ENCODE peak calls at places on chromosomes 2 and 18, in eight cellular contexts. One of them, this sample, is unnamed.
A peak's percentile ranks its signal among the peaks of the same experiment; 100 is the strongest.

GRCh38 chr2:23658466-23658942 is 268.4 kb downstream of the ATAD2B start:
- DNase-seq in foreskin keratinocyte: no peak
- DNase-seq in IMR-90: peak; percentile 17
- DNase-seq in mesothelial cell of epicardium: no peak
- DNase-seq in fibroblast of mammary gland: peak; percentile 54
- DNase-seq in heart left ventricle: peak; percentile 62
- DNase-seq in cardiac muscle cell: peak; percentile 32
- DNase-seq in HCT116: no peak
- DNase-seq in this sample: no peak

GRCh38 chr2:230706053-230706498 is 6.6 kb upstream of the CAB39 start:
- DNase-seq in IMR-90: no peak
- DNase-seq in foreskin keratinocyte: no peak
- DNase-seq in mesothelial cell of epicardium: no peak
- DNase-seq in heart left ventricle: no peak
- DNase-seq in cardiac muscle cell: no peak
- DNase-seq in fibroblast of mammary gland: no peak
- DNase-seq in HCT116: no peak
- DNase-seq in this sample: no peak

GRCh38 chr2:166825914-166826313 is 62.4 kb upstream of the XIRP2 start:
- DNase-seq in foreskin keratinocyte: no peak
- DNase-seq in mesothelial cell of epicardium: no peak
- DNase-seq in fibroblast of mammary gland: no peak
- DNase-seq in HCT116: no peak
- DNase-seq in heart left ventricle: no peak
- DNase-seq in cardiac muscle cell: no peak
- DNase-seq in IMR-90: no peak
- DNase-seq in this sample: no peak

GRCh38 chr2:95310211-95310610 is 13.1 kb downstream of the KCNIP3 start:
- DNase-seq in cardiac muscle cell: no peak
- DNase-seq in mesothelial cell of epicardium: no peak
- DNase-seq in heart left ventricle: no peak
- DNase-seq in fibroblast of mammary gland: no peak
- DNase-seq in foreskin keratinocyte: no peak
- DNase-seq in IMR-90: no peak
- DNase-seq in HCT116: no peak
- DNase-seq in this sample: no peak

GRCh38 chr2:86003967-86004366 is 101.7 kb downstream of the POLR1A start:
- DNase-seq in foreskin keratinocyte: no peak
- DNase-seq in IMR-90: no peak
- DNase-seq in fibroblast of mammary gland: no peak
- DNase-seq in heart left ventricle: no peak
- DNase-seq in mesothelial cell of epicardium: no peak
- DNase-seq in HCT116: no peak
- DNase-seq in cardiac muscle cell: no peak
- DNase-seq in this sample: peak; percentile 24

GRCh38 chr2:239181074-239181581 is 219.7 kb downstream of the HDAC4 start:
- DNase-seq in HCT116: no peak
- DNase-seq in foreskin keratinocyte: no peak
- DNase-seq in mesothelial cell of epicardium: peak; percentile 12
- DNase-seq in heart left ventricle: peak; percentile 17
- DNase-seq in IMR-90: no peak
- DNase-seq in cardiac muscle cell: no peak
- DNase-seq in fibroblast of mammary gland: no peak
- DNase-seq in this sample: no peak

GRCh38 chr2:113124181-113124961 is 3.0 kb upstream of the IL1RN start:
- DNase-seq in cardiac muscle cell: peak; percentile 52
- DNase-seq in mesothelial cell of epicardium: no peak
- DNase-seq in IMR-90: peak; percentile 17
- DNase-seq in heart left ventricle: no peak
- DNase-seq in fibroblast of mammary gland: peak; percentile 53
- DNase-seq in foreskin keratinocyte: no peak
- DNase-seq in HCT116: no peak
- DNase-seq in this sample: no peak

GRCh38 chr2:119260636-119261497 is 37.2 kb downstream of the STEAP3 start:
- DNase-seq in foreskin keratinocyte: no peak
- DNase-seq in fibroblast of mammary gland: no peak
- DNase-seq in HCT116: no peak
- DNase-seq in IMR-90: peak; percentile 12
- DNase-seq in cardiac muscle cell: peak; percentile 41
- DNase-seq in mesothelial cell of epicardium: no peak
- DNase-seq in heart left ventricle: no peak
- DNase-seq in this sample: no peak

GRCh38 chr2:71965530-71965929 is 182.1 kb downstream of the CYP26B1 start:
- DNase-seq in cardiac muscle cell: peak; percentile 32
- DNase-seq in HCT116: no peak
- DNase-seq in heart left ventricle: no peak
- DNase-seq in fibroblast of mammary gland: no peak
- DNase-seq in IMR-90: no peak
- DNase-seq in mesothelial cell of epicardium: no peak
- DNase-seq in foreskin keratinocyte: no peak
- DNase-seq in this sample: no peak

GRCh38 chr2:225038076-225038571 is 4.1 kb downstream of the DOCK10 start:
- DNase-seq in heart left ventricle: no peak
- DNase-seq in IMR-90: no peak
- DNase-seq in mesothelial cell of epicardium: no peak
- DNase-seq in fibroblast of mammary gland: no peak
- DNase-seq in HCT116: no peak
- DNase-seq in foreskin keratinocyte: no peak
- DNase-seq in cardiac muscle cell: no peak
- DNase-seq in this sample: no peak

GRCh38 chr2:225041210-225041870 is 928 bp downstream of the DOCK10 start:
- DNase-seq in IMR-90: peak; percentile 62
- DNase-seq in mesothelial cell of epicardium: no peak
- DNase-seq in foreskin keratinocyte: no peak
- DNase-seq in cardiac muscle cell: peak; percentile 64
- DNase-seq in fibroblast of mammary gland: peak; percentile 52
- DNase-seq in heart left ventricle: no peak
- DNase-seq in HCT116: no peak
- DNase-seq in this sample: no peak

GRCh38 chr2:225042800-225043167 is 516 bp upstream of the DOCK10 start:
- DNase-seq in fibroblast of mammary gland: peak; percentile 16
- DNase-seq in HCT116: no peak
- DNase-seq in foreskin keratinocyte: no peak
- DNase-seq in heart left ventricle: no peak
- DNase-seq in cardiac muscle cell: no peak
- DNase-seq in mesothelial cell of epicardium: no peak
- DNase-seq in IMR-90: no peak
- DNase-seq in this sample: no peak

GRCh38 chr2:225040862-225041209 is 1.4 kb downstream of the DOCK10 start:
- DNase-seq in heart left ventricle: no peak
- DNase-seq in mesothelial cell of epicardium: no peak
- DNase-seq in foreskin keratinocyte: no peak
- DNase-seq in fibroblast of mammary gland: peak; percentile 33
- DNase-seq in HCT116: no peak
- DNase-seq in cardiac muscle cell: no peak
- DNase-seq in IMR-90: peak; percentile 9
- DNase-seq in this sample: no peak

DNA sequence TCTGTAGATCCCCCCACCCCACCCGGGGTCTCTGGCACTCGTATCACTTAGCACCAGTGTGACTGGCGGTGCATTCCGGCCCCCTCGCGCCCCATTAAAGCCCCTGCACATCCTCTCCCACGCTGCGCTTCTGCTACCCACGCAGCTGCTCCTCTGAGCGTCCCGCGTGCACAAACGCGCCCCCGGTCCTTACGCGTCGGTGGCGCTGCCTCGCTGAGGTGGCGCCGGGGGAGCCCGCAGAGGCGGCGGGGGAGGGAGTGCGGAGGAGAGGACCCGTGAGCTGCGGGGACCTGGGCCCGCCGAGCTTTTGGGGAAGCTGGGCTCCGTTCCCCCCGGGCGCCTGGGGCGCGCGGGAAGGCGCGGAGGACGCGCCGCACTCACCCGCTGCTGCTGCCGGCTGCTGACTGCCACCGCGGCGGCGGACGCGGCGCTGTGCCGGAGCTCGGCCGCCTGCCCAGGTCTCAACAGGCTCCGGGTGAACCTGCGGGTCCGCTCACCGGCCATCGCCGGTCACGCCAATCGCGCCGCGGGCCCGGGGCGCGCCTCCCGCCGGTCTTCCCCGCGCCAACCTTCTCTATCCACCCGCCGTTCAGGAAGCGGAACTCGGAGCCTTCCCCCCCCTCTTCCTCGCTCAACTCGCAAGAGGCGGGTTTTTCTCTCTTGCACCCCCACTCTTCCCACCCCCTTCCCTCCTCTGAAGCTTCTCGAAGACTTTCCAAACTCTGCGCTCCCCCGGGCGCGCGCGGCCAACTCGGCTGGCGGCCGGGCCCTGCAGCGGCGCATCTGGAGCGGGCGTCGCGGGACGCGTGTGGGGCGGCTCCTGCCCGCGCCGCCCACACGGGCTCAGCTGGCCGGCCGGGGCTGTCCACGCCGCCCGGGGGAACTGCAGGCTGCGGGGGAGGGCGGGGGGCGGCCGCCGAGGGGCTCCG is at the start of gene DOCK10:
- DNase-seq in heart left ventricle: peak; percentile 30
- DNase-seq in cardiac muscle cell: peak; percentile 64
- DNase-seq in foreskin keratinocyte: no peak
- DNase-seq in mesothelial cell of epicardium: no peak
- DNase-seq in fibroblast of mammary gland: peak; percentile 66
- DNase-seq in HCT116: no peak
- DNase-seq in IMR-90: peak; percentile 69
- DNase-seq in this sample: no peak
- TF ChIP-seq CTCF in heart left ventricle: no peak
- TF ChIP-seq CTCF in cardiac muscle cell: no peak
- TF ChIP-seq CTCF in foreskin keratinocyte: peak; percentile 16
- TF ChIP-seq CTCF in mesothelial cell of epicardium: no peak
- TF ChIP-seq CTCF in fibroblast of mammary gland: no peak
- TF ChIP-seq CTCF in HCT116: no peak
- TF ChIP-seq CTCF in IMR-90: no peak
- TF ChIP-seq CTCF in this sample: no peak

GRCh38 chr2:241940329-241940728 is 70.8 kb downstream of the RTP5 start:
- DNase-seq in heart left ventricle: no peak
- DNase-seq in mesothelial cell of epicardium: no peak
- DNase-seq in fibroblast of mammary gland: peak; percentile 9
- DNase-seq in foreskin keratinocyte: no peak
- DNase-seq in IMR-90: no peak
- DNase-seq in HCT116: peak; percentile 8
- DNase-seq in cardiac muscle cell: no peak
- DNase-seq in this sample: no peak
- TF ChIP-seq CTCF in heart left ventricle: no peak
- TF ChIP-seq CTCF in mesothelial cell of epicardium: no peak
- TF ChIP-seq CTCF in fibroblast of mammary gland: peak; percentile 28
- TF ChIP-seq CTCF in foreskin keratinocyte: peak; percentile 43
- TF ChIP-seq CTCF in IMR-90: no peak
- TF ChIP-seq CTCF in HCT116: peak; percentile 25
- TF ChIP-seq CTCF in cardiac muscle cell: peak; percentile 23
- TF ChIP-seq CTCF in this sample: no peak

GRCh38 chr18:34576622-34577021 is 133.5 kb upstream of the DTNA start:
- DNase-seq in fibroblast of mammary gland: no peak
- DNase-seq in mesothelial cell of epicardium: no peak
- DNase-seq in heart left ventricle: no peak
- DNase-seq in HCT116: no peak
- DNase-seq in cardiac muscle cell: no peak
- DNase-seq in IMR-90: no peak
- DNase-seq in foreskin keratinocyte: no peak
- DNase-seq in this sample: no peak
- TF ChIP-seq CTCF in fibroblast of mammary gland: no peak
- TF ChIP-seq CTCF in mesothelial cell of epicardium: no peak
- TF ChIP-seq CTCF in heart left ventricle: no peak
- TF ChIP-seq CTCF in HCT116: no peak
- TF ChIP-seq CTCF in cardiac muscle cell: no peak
- TF ChIP-seq CTCF in IMR-90: no peak
- TF ChIP-seq CTCF in foreskin keratinocyte: no peak
- TF ChIP-seq CTCF in this sample: no peak

GRCh38 chr2:45483997-45484396 is 127.1 kb downstream of the SRBD1 start:
- DNase-seq in IMR-90: peak; percentile 9
- DNase-seq in HCT116: peak; percentile 4
- DNase-seq in foreskin keratinocyte: no peak
- DNase-seq in heart left ventricle: no peak
- DNase-seq in cardiac muscle cell: no peak
- DNase-seq in mesothelial cell of epicardium: no peak
- DNase-seq in fibroblast of mammary gland: peak; percentile 71
- DNase-seq in this sample: no peak
- TF ChIP-seq CTCF in IMR-90: no peak
- TF ChIP-seq CTCF in HCT116: no peak
- TF ChIP-seq CTCF in foreskin keratinocyte: peak; percentile 29
- TF ChIP-seq CTCF in heart left ventricle: no peak
- TF ChIP-seq CTCF in cardiac muscle cell: peak; percentile 19
- TF ChIP-seq CTCF in mesothelial cell of epicardium: no peak
- TF ChIP-seq CTCF in fibroblast of mammary gland: peak; percentile 58
- TF ChIP-seq CTCF in this sample: no peak